ENCODE peak calls at places on chromosomes 4 and X, in nine cellular contexts. B is CD4-positive, CD25-positive, alpha-beta regulatory T cell; J is Panc1; F is aorta; E is adrenal gland; C is astrocyte; U is pancreas; M is naive thymus-derived CD4-positive, alpha-beta T cell; S is tibial artery. R is an unnamed sample. For H3K4me1 and H3K27me3, the result is how much of the 10 kb centered on the place peaks cover.

GRCh38 chr4:124650614-124651013 is 61.9 kb downstream of the ANKRD50 start:
- DNase-seq in M (no peak), S (no peak), J (no peak), U (no peak), E (no peak), C (no peak), B (no peak), F (no peak), R (no peak)

GRCh38 chrX:96455078-96455477 is 229.6 kb upstream of the DIAPH2 start:
- DNase-seq in B (no peak), E (no peak), S (no peak), M (no peak), J (no peak), F (no peak), U (no peak), C (no peak), R (no peak)

GRCh38 chr4:73193155-73193554 is 65.4 kb downstream of the ANKRD17 start:
- DNase-seq in U (no peak), C (no peak), J (no peak), S (no peak), B (no peak), M (no peak), E (no peak), F (no peak), R (no peak)

GRCh38 chr4:13539721-13540445 is 4.4 kb downstream of the NKX3-2 start:
- DNase-seq in C (no peak), J (no peak), M (no peak), F (no peak), E (no peak), U (no peak), S (no peak), B (no peak), R (no peak)

GRCh38 chr4:142379277-142380051 is 466.6 kb downstream of the INPP4B start:
- DNase-seq in E (no peak), F (no peak), B (no peak), C (peak), U (no peak), J (no peak), M (no peak), S (no peak), R (no peak)

GRCh38 chrX:48667504-48667903 is 16.1 kb upstream of the WAS start:
- DNase-seq in B (no peak), C (no peak), F (no peak), J (no peak), E (no peak), M (no peak), U (no peak), S (no peak), R (no peak)

GRCh38 chr4:62006108-62006507 is 806.0 kb downstream of the ADGRL3 start:
- DNase-seq in B (no peak), M (no peak), C (no peak), E (no peak), S (no peak), F (no peak), J (no peak), U (no peak), R (no peak)

GRCh38 chr4:54192811-54193210 is 36.3 kb upstream of the PDGFRA start:
- DNase-seq in E (no peak), S (no peak), C (no peak), J (no peak), B (no peak), F (no peak), U (no peak), M (no peak), R (no peak)

GRCh38 chr4:117400039-117400835 is 314.9 kb upstream of the TRAM1L1 start:
- DNase-seq in E (no peak), F (no peak), U (no peak), M (no peak), B (no peak), J (peak), S (no peak), C (peak), R (no peak)

GRCh38 chrX:139890991-139891700 is 41.7 kb downstream of the ATP11C start:
- DNase-seq in S (no peak), J (no peak), C (peak), B (no peak), M (no peak), E (peak), F (no peak), U (no peak), R (no peak)

GRCh38 chr4:78369691-78370090 is 181.9 kb upstream of the ANXA3 start:
- DNase-seq in C (peak), S (no peak), E (no peak), M (no peak), U (no peak), J (no peak), B (no peak), F (no peak), R (no peak)

GRCh38 chr4:107989162-107989536 is 540 bp upstream of the HADH start:
- DNase-seq in J (no peak), F (no peak), U (no peak), B (no peak), S (no peak), E (peak), C (no peak), M (no peak), R (no peak)

GRCh38 chr4:96955226-96955625 is 1115.3 kb downstream of the PDHA2 start:
- DNase-seq in B (no peak), U (no peak), F (no peak), C (no peak), M (no peak), E (no peak), S (no peak), J (no peak), R (no peak)

GRCh38 chr4:6824071-6824470 is 41.5 kb downstream of the KIAA0232 start:
- DNase-seq in F (no peak), J (no peak), C (peak), S (no peak), B (no peak), M (no peak), E (no peak), U (no peak), R (no peak)

GRCh38 chr4:104490096-104490769 is 4.5 kb downstream of the CXXC4 start:
- DNase-seq in J (no peak), C (peak), B (no peak), S (no peak), E (no peak), U (no peak), F (no peak), M (no peak), R (no peak)

GRCh38 chr4:43339435-43339834 is 446.9 kb downstream of the GRXCR1 start:
- DNase-seq in E (no peak), B (no peak), C (peak), S (no peak), J (no peak), U (no peak), F (no peak), M (no peak), R (no peak)

GRCh38 chrX:131288738-131289511 is at the start of gene IGSF1:
- DNase-seq in E (peak), B (no peak), M (no peak), S (no peak), F (no peak), J (no peak), C (peak), U (peak), R (no peak)

GRCh38 chr4:7936963-7937362 is 2.7 kb downstream of the AFAP1 start:
- DNase-seq in S (no peak), E (no peak), C (no peak), F (no peak), J (no peak), M (no peak), U (no peak), B (no peak), R (no peak)

GRCh38 chr4:179196511-179196910 is 1754.3 kb upstream of the AGA start:
- DNase-seq in S (no peak), F (no peak), M (no peak), J (no peak), U (no peak), E (no peak), B (no peak), C (peak), R (no peak)

GRCh38 chr4:85824166-85824945 is 349.4 kb downstream of the ARHGAP24 start:
- DNase-seq in B (no peak), C (no peak), S (no peak), E (no peak), M (no peak), U (no peak), J (no peak), F (no peak), R (no peak)

GRCh38 chr4:85818700-85819099 is 343.8 kb downstream of the ARHGAP24 start:
- DNase-seq in U (no peak), C (no peak), M (no peak), E (no peak), F (no peak), J (no peak), S (no peak), B (no peak), R (no peak)

GRCh38 chr4:85821688-85822087 is 346.7 kb downstream of the ARHGAP24 start:
- DNase-seq in E (no peak), C (no peak), U (no peak), S (no peak), F (no peak), M (no peak), B (no peak), J (no peak), R (no peak)

GRCh38 chr4:85825937-85826678 is 351.2 kb downstream of the ARHGAP24 start:
- DNase-seq in M (no peak), U (no peak), J (no peak), C (peak), S (peak), E (no peak), F (no peak), B (no peak), R (peak)

DNA sequence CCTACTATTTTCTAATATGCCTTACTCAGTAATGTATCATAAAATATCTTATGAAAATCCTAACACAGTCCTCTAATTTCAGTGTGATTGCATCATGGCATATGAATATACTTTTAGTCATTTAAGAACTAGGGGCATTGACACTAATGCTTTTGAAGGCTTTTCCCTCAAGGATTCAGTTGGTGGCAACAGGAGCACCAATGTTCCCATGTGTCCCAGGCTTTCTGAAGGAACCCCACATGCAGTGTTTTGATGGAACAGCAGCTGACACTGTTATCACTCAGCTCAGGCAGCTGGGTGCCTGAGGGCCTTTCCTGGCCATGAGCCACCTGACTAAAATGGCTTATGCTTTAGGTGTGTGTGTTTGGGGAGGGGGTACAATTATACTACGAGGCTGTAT is 348.3 kb downstream of the ARHGAP24 start:
- DNase-seq in C (no peak), E (no peak), F (no peak), S (no peak), B (no peak), U (no peak), J (no peak), M (no peak), R (no peak)
- H3K4me1 ChIP-seq in C (under half), E (under half), F (under half), S (under half), B (under half), U (under half), J (under half), M (under half), R (under half)

GRCh38 chr4:113116414-113117345 is 67.2 kb downstream of the ANK2 start:
- DNase-seq in F (no peak), B (no peak), M (no peak), J (no peak), C (peak), U (peak), S (no peak), E (no peak), R (no peak)
- H3K4me3 ChIP-seq in F (no peak), B (no peak), M (no peak), J (no peak), C (no peak), U (peak), S (no peak), E (no peak), R (no peak)

GRCh38 chrX:74369666-74370065 is 51.6 kb upstream of the SLC16A2 start:
- DNase-seq in B (no peak), C (no peak), J (no peak), F (no peak), U (no peak), E (no peak), M (no peak), S (no peak), R (no peak)
- H3K27me3 ChIP-seq in B (under half), C (under half), J (under half), F (under half), U (under half), E (under half), M (under half), S (under half), R (under half)

GRCh38 chr4:159015862-159016261 is 87.0 kb upstream of the RAPGEF2 start:
- DNase-seq in U (no peak), C (no peak), B (no peak), E (no peak), M (no peak), S (no peak), F (no peak), J (no peak), R (no peak)
- H3K4me1 ChIP-seq in U (under half), C (under half), B (under half), E (under half), M (under half), S (under half), F (under half), J (under half), R (under half)

DNA sequence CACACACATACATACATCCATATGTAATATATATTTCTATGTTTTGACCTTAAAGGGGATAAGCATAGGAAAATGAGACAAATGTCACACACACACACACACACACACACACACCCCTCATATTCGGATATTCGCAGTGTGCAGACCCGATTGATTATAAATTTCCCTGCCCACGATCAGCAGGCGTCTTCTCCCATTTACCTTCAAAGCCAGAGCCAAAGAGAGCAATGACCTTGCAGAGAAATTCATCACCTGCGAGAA is 485 bp downstream of the GPRIN3 start:
- DNase-seq in F (no peak), S (no peak), J (no peak), M (no peak), U (no peak), B (no peak), E (no peak), C (no peak), R (no peak)
- H3K4me3 ChIP-seq in F (no peak), S (peak), J (peak), M (peak), U (peak), B (peak), E (peak), C (peak), R (peak)

GRCh38 chrX:109638158-109638557 is 13.2 kb upstream of the KCNE5 start:
- DNase-seq in U (no peak), M (no peak), E (no peak), S (no peak), C (no peak), J (no peak), F (no peak), B (no peak), R (no peak)

GRCh38 chrX:109635151-109635550 is 10.2 kb upstream of the KCNE5 start:
- DNase-seq in C (no peak), J (peak), F (no peak), E (peak), M (no peak), S (no peak), B (no peak), U (no peak), R (no peak)

GRCh38 chrX:109629310-109629709 is 4.3 kb upstream of the KCNE5 start:
- DNase-seq in U (no peak), J (no peak), B (no peak), S (no peak), M (no peak), E (peak), C (no peak), F (no peak), R (no peak)

GRCh38 chrX:109632906-109633504 is 8.0 kb upstream of the KCNE5 start:
- DNase-seq in J (no peak), B (no peak), F (no peak), M (no peak), S (no peak), U (no peak), C (no peak), E (peak), R (no peak)
- H3K27me3 ChIP-seq in J (under half), B (under half), F (under half), M (under half), S (under half), U (under half), C (under half), E (under half), R (under half)

GRCh38 chrX:18997916-18998315 is 14.0 kb upstream of the PHKA2 start:
- DNase-seq in S (no peak), U (no peak), E (no peak), J (no peak), B (no peak), F (no peak), C (no peak), M (no peak), R (no peak)

GRCh38 chrX:18996536-18996935 is 12.6 kb upstream of the PHKA2 start:
- DNase-seq in F (no peak), C (no peak), S (no peak), U (no peak), E (no peak), M (no peak), J (no peak), B (no peak), R (no peak)

GRCh38 chrX:18994713-18995112 is 10.8 kb upstream of the PHKA2 start:
- DNase-seq in E (no peak), J (no peak), C (peak), U (no peak), F (no peak), M (no peak), B (no peak), S (no peak), R (no peak)

GRCh38 chrX:18995216-18995615 is 11.3 kb upstream of the PHKA2 start:
- DNase-seq in U (no peak), J (no peak), E (no peak), S (no peak), F (no peak), C (peak), M (no peak), B (no peak), R (no peak)

DNA sequence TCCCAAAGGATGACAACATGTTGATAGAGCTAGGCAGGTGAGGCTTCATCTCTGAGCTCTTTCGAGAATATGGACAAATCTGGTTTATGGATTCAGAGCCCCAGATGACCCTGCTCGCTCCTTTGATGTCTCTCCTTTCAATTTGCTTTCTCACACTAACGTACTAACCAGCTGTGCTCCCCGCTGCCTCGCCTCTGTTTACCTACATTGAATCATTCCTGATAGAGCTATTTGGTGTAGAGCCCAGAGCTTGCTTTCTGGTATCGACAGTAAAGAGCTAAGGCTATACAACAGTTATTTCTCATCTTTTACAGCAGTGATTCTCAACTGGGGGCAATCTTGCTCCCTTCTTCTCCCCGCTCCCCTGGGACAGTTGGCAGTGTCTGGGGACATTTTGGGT is 8.9 kb upstream of the PHKA2 start:
- DNase-seq in F (no peak), M (no peak), S (no peak), B (no peak), E (no peak), C (no peak), J (no peak), U (no peak), R (no peak)
- H3K4me1 ChIP-seq in F (under half), M (under half), S (under half), B (under half), E (under half), C (under half), J (under half), U (under half), R (under half)

GRCh38 chr4:68193194-68193593 is 52.3 kb downstream of the TMPRSS11B start:
- DNase-seq in B (no peak), U (no peak), C (no peak), J (no peak), F (no peak), E (no peak), M (no peak), S (no peak), R (no peak)
- H3K4me3 ChIP-seq in B (no peak), U (no peak), C (no peak), J (no peak), F (no peak), E (no peak), M (no peak), S (no peak), R (no peak)